ENCODE peak calls at places on chromosome 20, in nine cellular contexts. P is OCI-LY7, B is spleen, R is mucosa of descending colon, C is astrocyte, G is endothelial cell of umbilical vein, U is HCT116, T is lower lobe of right lung, I is right lobe of liver. Q is an unnamed sample. For H3K4me1, the result is how much of the 10 kb centered on the place peaks cover.

GRCh38 chr20:32914031-32914430 is 55.3 kb downstream of the EFCAB8 start:
- DNase-seq in I (no peak), G (no peak), R (no peak), P (no peak), B (no peak), T (peak), C (no peak), U (no peak), Q (peak)

GRCh38 chr20:4813076-4813838 is 91.5 kb downstream of the PRND start:
- DNase-seq in P (peak), R (peak), T (no peak), I (peak), U (no peak), C (no peak), B (peak), G (peak), Q (no peak)

GRCh38 chr20:58479666-58480454 is 35.3 kb downstream of the APCDD1L start:
- DNase-seq in G (no peak), I (no peak), T (no peak), B (no peak), C (no peak), R (no peak), P (no peak), U (no peak), Q (no peak)

GRCh38 chr20:53655909-53656652 is 62.4 kb upstream of the ZNF217 start:
- DNase-seq in R (no peak), C (peak), B (no peak), G (no peak), U (no peak), I (no peak), P (no peak), T (no peak), Q (no peak)

GRCh38 chr20:64224344-64225165 is 31.0 kb upstream of the PCMTD2 start:
- DNase-seq in P (no peak), T (no peak), I (no peak), G (peak), U (no peak), R (no peak), C (peak), B (no peak), Q (no peak)

GRCh38 chr20:61898405-61898804 is 167.3 kb downstream of the TAF4 start:
- DNase-seq in U (no peak), P (no peak), T (peak), C (no peak), G (no peak), R (no peak), B (peak), I (no peak), Q (no peak)

GRCh38 chr20:51529758-51530157 is 12.8 kb downstream of the NFATC2 start:
- DNase-seq in R (no peak), G (no peak), T (no peak), U (no peak), I (no peak), P (peak), C (no peak), B (peak), Q (no peak)

GRCh38 chr20:574297-574942 is 30.8 kb upstream of the CSNK2A1 start:
- DNase-seq in C (no peak), R (no peak), B (no peak), U (no peak), I (no peak), G (peak), P (no peak), T (no peak), Q (no peak)

GRCh38 chr20:53918949-53919361 is 151.4 kb downstream of the BCAS1 start:
- DNase-seq in C (no peak), T (no peak), P (peak), I (no peak), R (no peak), U (no peak), G (no peak), B (no peak), Q (no peak)

GRCh38 chr20:35768731-35769664 is 2.8 kb upstream of the PHF20 start:
- DNase-seq in R (peak), I (peak), U (peak), C (peak), P (no peak), T (peak), B (peak), G (peak), Q (peak)

GRCh38 chr20:24465730-24466129 is 3.7 kb upstream of the SYNDIG1 start:
- DNase-seq in I (no peak), G (no peak), P (no peak), B (no peak), U (no peak), T (no peak), R (no peak), C (peak), Q (no peak)

GRCh38 chr20:15851576-15852075 is 721.6 kb downstream of the KIF16B start:
- DNase-seq in T (no peak), G (no peak), R (no peak), B (no peak), I (no peak), P (no peak), U (no peak), C (no peak), Q (no peak)

GRCh38 chr20:63658749-63659187 is 656 bp downstream of the RTEL1 start:
- DNase-seq in B (peak), I (no peak), G (no peak), R (no peak), T (peak), U (no peak), P (no peak), C (peak), Q (no peak)

GRCh38 chr20:62195736-62196135 is 12.9 kb downstream of the MTG2 start:
- DNase-seq in B (peak), R (no peak), I (peak), G (no peak), U (no peak), P (no peak), T (peak), C (no peak), Q (peak)

GRCh38 chr20:63518946-63519764 is 1.4 kb upstream of the PPDPF start:
- DNase-seq in U (no peak), I (peak), B (peak), P (no peak), R (peak), T (peak), G (no peak), C (no peak), Q (peak)

GRCh38 chr20:32945710-32946221 is 58.5 kb downstream of the SUN5 start:
- DNase-seq in P (peak), C (no peak), B (no peak), G (peak), I (no peak), T (no peak), U (peak), R (no peak), Q (no peak)

GRCh38 chr20:51447765-51448148 is 94.8 kb downstream of the NFATC2 start:
- DNase-seq in G (no peak), I (no peak), R (no peak), P (no peak), T (no peak), C (no peak), B (peak), U (no peak), Q (no peak)

GRCh38 chr20:48668451-48668946 is 159.3 kb downstream of the PREX1 start:
- DNase-seq in C (no peak), P (no peak), B (peak), R (no peak), U (no peak), G (no peak), I (no peak), T (no peak), Q (no peak)

GRCh38 chr20:17617868-17618672 is 48.2 kb downstream of the DSTN start:
- DNase-seq in I (peak), R (peak), U (no peak), G (no peak), C (no peak), B (peak), P (no peak), T (peak), Q (peak)

GRCh38 chr20:11907621-11908020 is 10.1 kb upstream of the BTBD3 start:
- DNase-seq in U (no peak), G (no peak), C (no peak), R (no peak), P (no peak), T (no peak), B (no peak), I (no peak), Q (no peak)

GRCh38 chr20:25148181-25148981 is 47.1 kb upstream of the ENTPD6 start:
- DNase-seq in C (peak), B (peak), I (no peak), R (peak), T (peak), P (no peak), G (peak), U (no peak), Q (no peak)

GRCh38 chr20:58839474-58839874 is 11.2 kb downstream of the GNAS-AS1 start:
- DNase-seq in T (no peak), G (peak), U (peak), P (peak), B (peak), I (peak), C (no peak), R (no peak), Q (no peak)

GRCh38 chr20:58959652-58960051 is 21.4 kb upstream of the NELFCD start:
- DNase-seq in I (no peak), T (no peak), R (no peak), G (no peak), B (no peak), P (no peak), C (no peak), U (no peak), Q (no peak)

GRCh38 chr20:3313681-3314080 is 74.7 kb upstream of the SLC4A11 start:
- DNase-seq in R (no peak), U (no peak), G (peak), P (no peak), C (no peak), B (no peak), I (no peak), T (no peak), Q (no peak)

GRCh38 chr20:3763691-3764601 is 3.6 kb downstream of the ADISSP start:
- DNase-seq in I (no peak), T (peak), B (no peak), C (no peak), P (no peak), R (no peak), G (no peak), U (no peak), Q (no peak)

GRCh38 chr20:61437280-61438206 is 185.5 kb downstream of the CDH4 start:
- DNase-seq in U (no peak), C (peak), G (no peak), T (no peak), I (no peak), B (no peak), P (no peak), R (no peak), Q (no peak)

GRCh38 chr20:51456511-51457280 is 85.8 kb downstream of the NFATC2 start:
- DNase-seq in T (peak), C (peak), R (peak), U (peak), P (no peak), B (peak), G (peak), I (peak), Q (peak)

GRCh38 chr20:61985096-61985495 is 80.6 kb downstream of the TAF4 start:
- DNase-seq in I (no peak), P (no peak), U (no peak), R (no peak), T (no peak), G (no peak), C (no peak), B (no peak), Q (peak)

GRCh38 chr20:3710703-3711417 is 1.5 kb downstream of the SIGLEC1 start:
- DNase-seq in G (peak), R (peak), I (peak), P (peak), C (no peak), T (peak), B (peak), U (peak), Q (peak)

GRCh38 chr20:33002087-33002808 is 2.0 kb downstream of the SUN5 start:
- DNase-seq in R (no peak), U (no peak), P (no peak), G (no peak), T (no peak), B (peak), C (no peak), I (no peak), Q (peak)

GRCh38 chr20:2822073-2822472 is 5.9 kb downstream of the TMEM239 start:
- DNase-seq in U (no peak), G (no peak), C (peak), R (no peak), I (no peak), T (no peak), P (no peak), B (no peak), Q (no peak)

GRCh38 chr20:63191400-63191799 is 24.5 kb downstream of the YTHDF1 start:
- DNase-seq in R (peak), I (no peak), U (peak), P (no peak), T (peak), G (no peak), B (no peak), C (no peak), Q (peak)

GRCh38 chr20:58650181-58650775 is 805 bp upstream of the STX16 start:
- DNase-seq in P (no peak), C (no peak), U (no peak), I (peak), G (no peak), R (peak), T (peak), B (peak), Q (peak)

GRCh38 chr20:15682690-15683089 is 890.6 kb downstream of the KIF16B start:
- DNase-seq in I (no peak), R (no peak), P (no peak), G (peak), T (no peak), C (no peak), B (no peak), U (no peak), Q (no peak)

GRCh38 chr20:54132612-54133433 is 41.0 kb downstream of the CYP24A1 start:
- DNase-seq in I (no peak), R (no peak), C (peak), T (no peak), B (no peak), G (no peak), P (no peak), U (peak), Q (no peak)

GRCh38 chr20:5215592-5216304 is 88.9 kb downstream of the CDS2 start:
- DNase-seq in B (no peak), G (peak), C (peak), T (no peak), U (no peak), I (no peak), P (no peak), R (no peak), Q (no peak)

GRCh38 chr20:53935353-53936084 is 134.9 kb downstream of the BCAS1 start:
- DNase-seq in B (no peak), I (no peak), T (no peak), U (no peak), R (no peak), G (no peak), C (no peak), P (peak), Q (no peak)

GRCh38 chr20:34004227-34004626 is 10.5 kb downstream of the RALY start:
- DNase-seq in P (no peak), T (no peak), I (no peak), B (no peak), G (no peak), C (no peak), R (no peak), U (no peak), Q (no peak)
- H3K4me1 ChIP-seq in P (under half), T (half or more), I (under half), B (under half), G (under half), C (under half), R (under half), U (under half), Q (under half)

GRCh38 chr20:39110819-39111136 is 148.6 kb downstream of the DHX35 start:
- DNase-seq in U (no peak), T (no peak), I (no peak), R (no peak), B (no peak), G (no peak), P (no peak), C (no peak), Q (no peak)

GRCh38 chr20:39109933-39110818 is 148.0 kb downstream of the DHX35 start:
- DNase-seq in B (no peak), I (no peak), R (no peak), U (no peak), T (no peak), P (no peak), G (no peak), C (no peak), Q (no peak)

GRCh38 chr20:39108746-39109145 is 146.6 kb downstream of the DHX35 start:
- DNase-seq in B (no peak), C (peak), U (no peak), I (no peak), R (no peak), G (peak), T (no peak), P (no peak), Q (no peak)

GRCh38 chr20:39111359-39112195 is 149.4 kb downstream of the DHX35 start:
- DNase-seq in B (no peak), C (no peak), R (no peak), G (no peak), U (no peak), P (no peak), I (no peak), T (no peak), Q (no peak)

GRCh38 chr20:39112196-39112743 is 150.1 kb downstream of the DHX35 start:
- DNase-seq in T (no peak), R (no peak), P (peak), G (peak), B (no peak), C (peak), I (peak), U (peak), Q (peak)
- TF ChIP-seq CTCF in T (peak), R (no peak), P (peak), G (peak), B (no peak), C (peak), I (peak), U (peak), Q (peak)

DNA sequence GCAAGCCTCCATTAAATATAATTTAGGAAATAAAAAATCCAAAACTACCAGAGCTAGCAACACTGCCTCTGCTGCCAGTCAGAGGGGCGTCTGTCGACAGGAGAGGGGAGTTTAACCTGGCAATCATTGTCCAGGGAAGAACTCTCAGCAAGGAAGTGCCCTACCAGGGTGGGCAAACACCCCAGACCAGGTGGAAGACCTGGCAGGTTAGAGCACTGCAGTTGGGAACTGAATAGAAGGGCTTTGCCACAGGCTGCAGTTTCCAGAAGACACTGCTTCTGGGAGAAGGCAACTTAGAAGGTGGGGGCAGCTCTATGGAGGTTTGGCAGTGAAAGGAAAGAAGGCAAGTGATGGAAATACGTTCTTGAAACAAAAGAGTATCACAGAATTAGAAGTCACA is 11.5 kb downstream of the NAPB start:
- DNase-seq in B (no peak), T (no peak), G (no peak), R (no peak), P (no peak), U (no peak), I (no peak), C (no peak), Q (no peak)
- H3K4me1 ChIP-seq in B (under half), T (under half), G (under half), R (under half), P (under half), U (under half), I (under half), C (under half), Q (under half)

DNA sequence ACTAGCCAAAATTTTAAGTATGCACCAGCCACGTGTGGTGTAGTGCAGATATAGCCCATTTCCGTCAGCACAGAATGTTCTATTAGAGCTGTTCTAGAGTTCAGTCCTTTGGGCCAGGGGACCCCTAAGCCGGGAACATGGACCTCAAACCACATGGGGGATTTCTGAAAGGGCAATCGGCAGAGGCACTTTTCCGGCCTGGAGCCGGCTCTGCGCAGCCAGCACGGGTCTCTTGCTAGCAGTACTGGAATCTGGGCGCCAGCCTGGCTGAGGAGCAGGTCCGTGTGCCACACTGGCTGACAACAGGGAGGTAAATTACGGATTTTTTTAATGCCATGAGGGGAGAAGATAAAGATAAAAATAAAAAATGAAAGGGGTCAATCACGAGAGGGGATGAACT is 120.5 kb downstream of the SULF2 start:
- DNase-seq in T (no peak), P (no peak), C (no peak), G (no peak), I (no peak), B (no peak), R (no peak), U (no peak), Q (no peak)
- TF ChIP-seq CTCF in T (no peak), P (no peak), C (no peak), G (no peak), I (no peak), B (no peak), R (no peak), U (no peak), Q (no peak)

GRCh38 chr20:49982072-49982345 is 771 bp upstream of the SNAI1 start:
- DNase-seq in T (no peak), U (no peak), I (peak), G (no peak), B (no peak), C (no peak), P (no peak), R (no peak), Q (no peak)
- H3K4me1 ChIP-seq in T (under half), U (under half), I (under half), G (under half), B (under half), C (under half), P (under half), R (under half), Q (under half)

GRCh38 chr20:56202493-56203077 is 45.9 kb upstream of the MC3R start:
- DNase-seq in T (no peak), U (no peak), C (no peak), P (peak), B (no peak), R (no peak), G (no peak), I (no peak), Q (no peak)
- TF ChIP-seq CTCF in T (peak), U (no peak), C (peak), P (peak), B (no peak), R (peak), G (no peak), I (peak), Q (no peak)

GRCh38 chr20:37352611-37352980 is 6.7 kb downstream of the SRC start:
- DNase-seq in T (no peak), G (no peak), B (peak), P (no peak), I (no peak), R (no peak), U (no peak), C (no peak), Q (no peak)
- H3K4me1 ChIP-seq in T (under half), G (under half), B (under half), P (under half), I (under half), R (under half), U (under half), C (under half), Q (under half)

GRCh38 chr20:8811801-8812594 is 256.9 kb upstream of the PLCB4 start:
- DNase-seq in G (no peak), B (no peak), P (no peak), R (no peak), I (no peak), T (no peak), U (no peak), C (no peak), Q (no peak)
- TF ChIP-seq CTCF in G (no peak), B (no peak), P (no peak), R (no peak), I (no peak), T (no peak), U (no peak), C (no peak), Q (no peak)

Q was measured in pancreas.